ENCODE peak calls at places on chromosome 21, in nine cellular contexts. G is HTR-8/SVneo; T is activated CD8-positive, alpha-beta memory T cell treated with anti-CD3 and anti-CD28 coated beads for 1 hour; X is effector CD4-positive, alpha-beta T cell; P is H4; V is activated CD4-positive, alpha-beta T cell treated with anti-CD3 and anti-CD28 coated beads, Interleukin-2, amount 50 U/mL, for 4 hours; K is HT1080; B is GM03348; J is foreskin melanocyte. C is an unnamed sample.

GRCh38 chr21:37927711-37928110 is 11.5 kb upstream of the KCNJ6 start:
- DNase-seq in G (no peak), J (no peak), X (no peak), P (no peak), T (no peak), B (no peak), K (peak), V (no peak), C (no peak)

GRCh38 chr21:42238185-42238934 is 19.4 kb downstream of the ABCG1 start:
- DNase-seq in G (no peak), P (no peak), B (no peak), V (peak), J (no peak), K (no peak), X (peak), T (peak), C (no peak)

GRCh38 chr21:45392206-45392971 is 12.6 kb upstream of the COL18A1 start:
- DNase-seq in P (no peak), G (no peak), J (no peak), K (no peak), X (no peak), V (no peak), T (no peak), B (no peak), C (no peak)

GRCh38 chr21:37688952-37689659 is 227.2 kb downstream of the KCNJ6 start:
- DNase-seq in T (no peak), X (no peak), P (no peak), V (no peak), K (no peak), B (no peak), J (no peak), G (no peak), C (no peak)

GRCh38 chr21:41506526-41507520 is 1.1 kb downstream of the TMPRSS2 start:
- DNase-seq in V (no peak), G (no peak), X (no peak), T (no peak), J (peak), K (no peak), B (no peak), P (no peak), C (no peak)

GRCh38 chr21:17859661-17860060 is 40.5 kb upstream of the C21orf91 start:
- DNase-seq in B (no peak), T (no peak), X (no peak), G (no peak), J (peak), K (no peak), V (no peak), P (no peak), C (no peak)

GRCh38 chr21:35895598-35895997 is 164.7 kb downstream of the SETD4 start:
- DNase-seq in K (no peak), X (no peak), J (no peak), B (no peak), G (no peak), P (no peak), T (no peak), V (no peak), C (no peak)

GRCh38 chr21:43697758-43698643 is 20.9 kb upstream of the PDXK start:
- DNase-seq in J (no peak), B (no peak), V (no peak), X (no peak), P (no peak), K (no peak), T (no peak), G (no peak), C (no peak)

GRCh38 chr21:34243562-34243961 is 120.2 kb upstream of the KCNE2 start:
- DNase-seq in G (peak), V (no peak), K (peak), X (no peak), T (no peak), B (peak), J (peak), P (peak), C (no peak)

GRCh38 chr21:16302851-16303282 is 573.1 kb downstream of the USP25 start:
- DNase-seq in G (no peak), V (no peak), X (no peak), K (no peak), T (no peak), B (peak), J (peak), P (peak), C (no peak)

GRCh38 chr21:44708866-44709425 is 2.4 kb downstream of the TSPEAR start:
- DNase-seq in G (no peak), J (no peak), T (no peak), B (no peak), P (no peak), X (no peak), K (no peak), V (no peak), C (no peak)

GRCh38 chr21:29164330-29164942 is 34.0 kb downstream of the MAP3K7CL start:
- DNase-seq in X (no peak), T (no peak), P (peak), K (peak), G (peak), B (peak), J (peak), V (no peak), C (no peak)

GRCh38 chr21:41121785-41122415 is 46.1 kb upstream of the BACE2 start:
- DNase-seq in J (peak), T (no peak), B (peak), P (peak), X (peak), G (peak), V (peak), K (peak), C (peak)

GRCh38 chr21:25512095-25513086 is 94.9 kb downstream of the MRPL39 start:
- DNase-seq in V (no peak), X (no peak), J (no peak), G (no peak), B (no peak), P (no peak), K (no peak), T (no peak), C (no peak)

GRCh38 chr21:44590311-44590721 is 2.0 kb downstream of the KRTAP10-6 start:
- DNase-seq in J (no peak), P (no peak), B (no peak), X (no peak), T (no peak), G (no peak), K (no peak), V (no peak), C (no peak)

GRCh38 chr21:14706712-14707111 is 160.6 kb upstream of the SAMSN1 start:
- DNase-seq in J (no peak), T (no peak), G (no peak), P (no peak), V (no peak), K (no peak), B (no peak), X (no peak), C (no peak)

GRCh38 chr21:23950344-23950743 is 1656.9 kb downstream of the MRPL39 start:
- DNase-seq in P (no peak), X (no peak), B (no peak), G (no peak), K (no peak), T (no peak), V (no peak), J (no peak), C (no peak)

GRCh38 chr21:43826623-43826974 is 37.2 kb downstream of the RRP1 start:
- DNase-seq in T (no peak), X (no peak), V (no peak), P (no peak), G (no peak), J (no peak), B (no peak), K (no peak), C (no peak)

GRCh38 chr21:41740604-41741252 is 26.1 kb downstream of the RIPK4 start:
- DNase-seq in V (no peak), P (no peak), X (no peak), B (no peak), K (no peak), G (no peak), T (no peak), J (no peak), C (no peak)

GRCh38 chr21:37909936-37910335 is 6.3 kb downstream of the KCNJ6 start:
- DNase-seq in P (no peak), G (no peak), J (no peak), T (no peak), X (no peak), K (no peak), V (no peak), B (no peak), C (no peak)

GRCh38 chr21:41530366-41530765 is 22.4 kb upstream of the TMPRSS2 start:
- DNase-seq in P (no peak), X (no peak), G (no peak), J (no peak), V (no peak), K (no peak), T (no peak), B (no peak), C (no peak)

GRCh38 chr21:29182674-29183073 is 52.2 kb downstream of the MAP3K7CL start:
- DNase-seq in B (no peak), X (no peak), G (no peak), T (no peak), P (peak), K (no peak), J (no peak), V (no peak), C (no peak)

GRCh38 chr21:43609501-43610340 is 49.6 kb downstream of the HSF2BP start:
- DNase-seq in G (peak), T (no peak), V (no peak), J (peak), K (peak), P (peak), B (no peak), X (no peak), C (no peak)

GRCh38 chr21:44712203-44713028 is 1.0 kb upstream of the TSPEAR start:
- DNase-seq in B (no peak), J (no peak), T (no peak), X (no peak), K (no peak), V (no peak), P (no peak), G (no peak), C (no peak)

GRCh38 chr21:28768753-28769152 is 223.9 kb downstream of the LTN1 start:
- DNase-seq in J (no peak), P (no peak), V (no peak), G (no peak), T (no peak), K (no peak), B (no peak), X (no peak), C (no peak)

GRCh38 chr21:16838330-16838729 is 674.5 kb upstream of the CXADR start:
- DNase-seq in X (no peak), B (no peak), K (no peak), T (no peak), G (no peak), V (no peak), J (no peak), P (no peak), C (no peak)

GRCh38 chr21:27101533-27101932 is 134.6 kb upstream of the ADAMTS5 start:
- DNase-seq in J (no peak), B (peak), T (no peak), G (no peak), K (no peak), P (no peak), V (no peak), X (no peak), C (no peak)

GRCh38 chr21:34112316-34113033 is 39.1 kb downstream of the MRPS6 start:
- DNase-seq in T (no peak), P (no peak), J (no peak), V (no peak), B (no peak), K (no peak), G (no peak), X (no peak), C (no peak)

GRCh38 chr21:45004481-45005263 is 64.8 kb downstream of the SLX9 start:
- DNase-seq in T (no peak), X (no peak), B (no peak), G (no peak), P (no peak), K (peak), J (no peak), V (no peak), C (no peak)

GRCh38 chr21:37829447-37829846 is 86.8 kb downstream of the KCNJ6 start:
- DNase-seq in K (peak), B (peak), T (no peak), P (peak), G (peak), V (no peak), J (no peak), X (no peak), C (no peak)

GRCh38 chr21:16176570-16176969 is 446.8 kb downstream of the USP25 start:
- DNase-seq in P (no peak), B (no peak), J (no peak), K (no peak), X (no peak), T (no peak), G (no peak), V (no peak), C (no peak)

GRCh38 chr21:42440187-42440792 is 36.6 kb downstream of the UBASH3A start:
- DNase-seq in J (no peak), G (no peak), B (no peak), P (no peak), T (no peak), K (no peak), X (no peak), V (no peak), C (no peak)

GRCh38 chr21:42833439-42833815 is 45.9 kb downstream of the WDR4 start:
- DNase-seq in K (no peak), J (no peak), X (peak), T (no peak), B (no peak), P (no peak), G (no peak), V (peak), C (no peak)

GRCh38 chr21:38987551-38988210 is 182.0 kb downstream of the ETS2 start:
- DNase-seq in B (no peak), V (no peak), K (no peak), G (no peak), J (no peak), T (no peak), X (no peak), P (no peak), C (no peak)

GRCh38 chr21:20040768-20041167 is 957.4 kb upstream of the NCAM2 start:
- DNase-seq in V (no peak), J (no peak), T (no peak), X (no peak), P (no peak), K (no peak), B (no peak), G (no peak), C (no peak)

GRCh38 chr21:30257773-30258172 is 25.0 kb downstream of the KRTAP24-1 start:
- DNase-seq in T (no peak), J (peak), K (peak), P (peak), G (peak), B (peak), X (no peak), V (no peak), C (no peak)

GRCh38 chr21:21463456-21463855 is 465.2 kb downstream of the NCAM2 start:
- DNase-seq in G (no peak), T (no peak), V (no peak), P (no peak), J (no peak), B (no peak), K (peak), X (no peak), C (no peak)

GRCh38 chr21:46145159-46145839 is 10.1 kb downstream of the FTCD start:
- DNase-seq in B (no peak), X (no peak), V (no peak), G (no peak), P (no peak), J (no peak), T (no peak), K (no peak), C (no peak)

C was measured in esophagus squamous epithelium.